ENCODE peak calls at places on chromosomes 2 and 18, in four cellular contexts. One of them, this sample, is unnamed.
A peak's percentile ranks its signal among the peaks of the same experiment; 100 is the strongest.

GRCh38 chr2:97011977-97012569 is 25.7 kb upstream of the FAM178B start:
- DNase-seq in K562: no peak
- DNase-seq in HepG2: peak; percentile 60
- DNase-seq in A549: peak; percentile 5
- DNase-seq in this sample: no peak

GRCh38 chr2:14340703-14341102 is 291.8 kb upstream of the LRATD1 start:
- DNase-seq in K562: no peak
- DNase-seq in A549: no peak
- DNase-seq in HepG2: no peak
- DNase-seq in this sample: no peak

GRCh38 chr2:8257502-8257901 is 424.4 kb upstream of the ID2 start:
- DNase-seq in K562: no peak
- DNase-seq in A549: no peak
- DNase-seq in HepG2: no peak
- DNase-seq in this sample: no peak

GRCh38 chr18:79048245-79048632 is 21.0 kb upstream of the ATP9B start:
- DNase-seq in K562: no peak
- DNase-seq in HepG2: no peak
- DNase-seq in A549: no peak
- DNase-seq in this sample: no peak

GRCh38 chr2:85774126-85774978 is 20.6 kb downstream of the ATOH8 start:
- DNase-seq in HepG2: no peak
- DNase-seq in A549: no peak
- DNase-seq in K562: no peak
- DNase-seq in this sample: no peak

GRCh38 chr2:85137131-85137530 is 3.9 kb downstream of the TCF7L1 start:
- DNase-seq in HepG2: no peak
- DNase-seq in A549: no peak
- DNase-seq in K562: no peak
- DNase-seq in this sample: no peak

GRCh38 chr2:74045454-74045853 is 60.7 kb downstream of the TET3 start:
- DNase-seq in K562: no peak
- DNase-seq in A549: no peak
- DNase-seq in HepG2: no peak
- DNase-seq in this sample: no peak

GRCh38 chr18:44569391-44570055 is 111.2 kb upstream of the SETBP1 start:
- DNase-seq in A549: no peak
- DNase-seq in K562: no peak
- DNase-seq in HepG2: no peak
- DNase-seq in this sample: no peak

GRCh38 chr2:239768031-239768800 is 256.9 kb downstream of the NDUFA10 start:
- DNase-seq in K562: no peak
- DNase-seq in A549: no peak
- DNase-seq in HepG2: no peak
- DNase-seq in this sample: no peak

GRCh38 chr2:195498176-195498575 is 158.8 kb upstream of the SLC39A10 start:
- DNase-seq in A549: no peak
- DNase-seq in HepG2: peak; percentile 50
- DNase-seq in K562: no peak
- DNase-seq in this sample: peak; percentile 50

GRCh38 chr2:137865954-137866540 is 98.2 kb upstream of the HNMT start:
- DNase-seq in HepG2: peak; percentile 77
- DNase-seq in A549: peak; percentile 5
- DNase-seq in K562: peak; percentile 55
- DNase-seq in this sample: peak; percentile 73

GRCh38 chr18:50734886-50735285 is 84.9 kb downstream of the MRO start:
- DNase-seq in HepG2: no peak
- DNase-seq in K562: no peak
- DNase-seq in A549: no peak
- DNase-seq in this sample: no peak

GRCh38 chr2:109128048-109128465 is 948 bp upstream of the SH3RF3 start:
- DNase-seq in K562: peak; percentile 76
- DNase-seq in A549: peak; percentile 82
- DNase-seq in HepG2: peak; percentile 47
- DNase-seq in this sample: peak; percentile 86

GRCh38 chr18:25862881-25863600 is 227.4 kb downstream of the SS18 start:
- DNase-seq in A549: no peak
- DNase-seq in HepG2: no peak
- DNase-seq in K562: no peak
- DNase-seq in this sample: no peak

GRCh38 chr2:14306268-14306950 is 326.1 kb upstream of the LRATD1 start:
- DNase-seq in A549: no peak
- DNase-seq in HepG2: no peak
- DNase-seq in K562: no peak
- DNase-seq in this sample: no peak

GRCh38 chr2:65514555-65515195 is 82.3 kb upstream of the SPRED2 start:
- DNase-seq in HepG2: no peak
- DNase-seq in A549: no peak
- DNase-seq in K562: no peak
- DNase-seq in this sample: no peak

GRCh38 chr2:234268314-234268713 is 217.8 kb downstream of the SPP2 start:
- DNase-seq in A549: no peak
- DNase-seq in HepG2: no peak
- DNase-seq in K562: no peak
- DNase-seq in this sample: no peak

GRCh38 chr2:222318712-222319575 is 20.1 kb upstream of the PAX3 start:
- DNase-seq in K562: no peak
- DNase-seq in A549: no peak
- DNase-seq in HepG2: no peak
- DNase-seq in this sample: peak; percentile 32

GRCh38 chr2:172556284-172557033 is 569 bp downstream of the PDK1 start:
- DNase-seq in HepG2: peak; percentile 48
- DNase-seq in A549: peak; percentile 13
- DNase-seq in K562: peak; percentile 76
- DNase-seq in this sample: peak; percentile 78

GRCh38 chr2:234375481-234375880 is 121.4 kb downstream of the ARL4C start:
- DNase-seq in A549: no peak
- DNase-seq in HepG2: no peak
- DNase-seq in K562: no peak
- DNase-seq in this sample: no peak

GRCh38 chr18:24153397-24153796 is 14.5 kb downstream of the CABYR start:
- DNase-seq in A549: no peak
- DNase-seq in HepG2: no peak
- DNase-seq in K562: no peak
- DNase-seq in this sample: no peak

GRCh38 chr2:12554235-12555011 is 162.3 kb upstream of the TRIB2 start:
- DNase-seq in A549: no peak
- DNase-seq in HepG2: no peak
- DNase-seq in K562: no peak
- DNase-seq in this sample: no peak

GRCh38 chr18:7523772-7524171 is 43.3 kb upstream of the PTPRM start:
- DNase-seq in HepG2: no peak
- DNase-seq in K562: no peak
- DNase-seq in A549: no peak
- DNase-seq in this sample: no peak

GRCh38 chr2:53131416-53131815 is 636.2 kb upstream of the CHAC2 start:
- DNase-seq in A549: peak; percentile 2
- DNase-seq in HepG2: no peak
- DNase-seq in K562: no peak
- DNase-seq in this sample: no peak

GRCh38 chr2:219571311-219572236 is at the start of gene OBSL1:
- DNase-seq in K562: peak; percentile 85
- DNase-seq in A549: peak; percentile 52
- DNase-seq in HepG2: peak; percentile 90
- DNase-seq in this sample: peak; percentile 88

GRCh38 chr2:36355157-36355889 is at the start of gene CRIM1:
- DNase-seq in K562: no peak
- DNase-seq in A549: peak; percentile 70
- DNase-seq in HepG2: peak; percentile 79
- DNase-seq in this sample: peak; percentile 82

GRCh38 chr2:140988597-140988996 is 1142.2 kb downstream of the LRP1B start:
- DNase-seq in K562: no peak
- DNase-seq in A549: no peak
- DNase-seq in HepG2: no peak
- DNase-seq in this sample: no peak

GRCh38 chr2:101190753-101191516 is 39.8 kb upstream of the TBC1D8 start:
- DNase-seq in K562: no peak
- DNase-seq in HepG2: no peak
- DNase-seq in A549: no peak
- DNase-seq in this sample: no peak

GRCh38 chr2:174605687-174606086 is 8.1 kb upstream of the WIPF1 start:
- DNase-seq in K562: no peak
- DNase-seq in HepG2: no peak
- DNase-seq in A549: peak; percentile 26
- DNase-seq in this sample: no peak

GRCh38 chr2:20444113-20444992 is 2.5 kb upstream of the RHOB start:
- DNase-seq in A549: no peak
- DNase-seq in HepG2: no peak
- DNase-seq in K562: no peak
- DNase-seq in this sample: no peak

GRCh38 chr2:207403950-207404349 is 125.8 kb upstream of the CREB1 start:
- DNase-seq in HepG2: no peak
- DNase-seq in A549: no peak
- DNase-seq in K562: no peak
- DNase-seq in this sample: no peak

GRCh38 chr2:41735446-41735845 is 312.4 kb upstream of the PKDCC start:
- DNase-seq in A549: no peak
- DNase-seq in HepG2: no peak
- DNase-seq in K562: no peak
- DNase-seq in this sample: no peak

DNA sequence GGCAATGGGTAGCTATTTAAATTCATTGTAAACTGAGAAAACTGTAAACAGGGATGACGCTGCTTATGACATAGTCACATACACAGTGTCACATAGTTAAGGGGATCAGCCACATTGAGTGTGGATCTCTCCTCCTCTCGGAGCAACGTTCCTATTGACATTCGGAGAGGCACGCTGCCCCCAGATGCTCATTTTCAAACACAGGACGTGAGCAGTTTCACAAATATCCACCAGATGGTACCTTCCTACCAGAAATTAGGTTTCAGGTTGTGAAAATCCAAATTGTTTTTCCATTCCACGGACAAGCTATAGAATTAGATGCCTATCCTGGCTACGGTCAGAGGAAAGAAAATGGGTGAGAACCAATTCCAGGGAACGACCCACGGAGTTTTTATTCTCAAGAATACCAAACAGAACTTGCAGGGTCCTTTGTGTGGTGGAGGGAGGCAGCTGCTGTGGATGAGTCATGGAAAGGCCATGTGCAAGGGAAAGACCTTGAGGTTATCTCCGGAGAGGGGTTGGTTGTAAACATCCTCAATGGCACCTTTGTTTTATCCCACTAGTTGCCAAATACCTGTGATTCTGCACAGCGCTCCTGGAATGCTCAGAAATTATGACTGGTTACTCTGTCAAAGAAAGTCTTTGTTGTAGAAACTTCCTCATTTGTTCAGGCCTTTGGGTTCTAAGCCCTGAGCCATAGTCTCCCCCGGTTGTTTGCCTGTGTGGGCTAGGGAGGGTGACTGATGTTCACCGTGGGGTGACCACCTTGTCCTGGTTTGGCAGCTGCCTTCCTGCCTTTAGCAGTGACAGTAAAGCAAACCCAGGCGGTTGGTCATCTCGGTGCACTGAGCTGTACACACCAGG is 88.0 kb downstream of the ACTR3 start:
- DNase-seq in A549: no peak
- DNase-seq in K562: no peak
- DNase-seq in HepG2: peak; percentile 100
- DNase-seq in this sample: no peak
- TF ChIP-seq HMGXB4 in A549: no peak
- TF ChIP-seq HMGXB4 in K562: no peak
- TF ChIP-seq HMGXB4 in HepG2: peak; percentile 71
- TF ChIP-seq HMGXB4 in this sample: no peak

DNA sequence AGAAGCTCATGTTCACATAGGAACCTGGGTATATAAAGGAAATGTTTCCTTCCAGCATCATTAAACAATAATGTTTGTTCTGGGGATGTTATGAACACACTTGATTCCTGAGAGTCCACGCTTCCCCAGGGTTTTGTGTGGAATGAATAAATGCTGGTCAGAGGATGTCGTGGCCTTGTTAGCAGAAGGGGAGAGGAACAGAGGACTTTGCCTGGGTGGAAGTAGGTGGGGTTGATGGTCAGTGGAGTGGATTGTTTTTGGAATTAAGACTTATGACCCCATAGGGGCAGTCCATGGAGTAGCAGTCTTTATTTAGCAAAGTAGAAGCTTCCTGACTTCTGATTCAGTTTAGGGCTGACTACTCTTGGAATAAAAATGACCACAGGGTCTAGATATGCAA is 139.6 kb downstream of the MYO1B start:
- DNase-seq in A549: no peak
- DNase-seq in K562: no peak
- DNase-seq in HepG2: no peak
- DNase-seq in this sample: no peak
- TF ChIP-seq HMGXB4 in A549: no peak
- TF ChIP-seq HMGXB4 in K562: no peak
- TF ChIP-seq HMGXB4 in HepG2: no peak
- TF ChIP-seq HMGXB4 in this sample: no peak

GRCh38 chr2:233247744-233248143 is 3.7 kb upstream of the ATG16L1 start:
- DNase-seq in HepG2: peak; percentile 61
- DNase-seq in A549: peak; percentile 61
- DNase-seq in K562: no peak
- DNase-seq in this sample: no peak
- TF ChIP-seq HMGXB4 in HepG2: no peak
- TF ChIP-seq HMGXB4 in A549: no peak
- TF ChIP-seq HMGXB4 in K562: no peak
- TF ChIP-seq HMGXB4 in this sample: no peak

GRCh38 chr2:98632351-98632750 is 24.0 kb downstream of the UNC50 start:
- DNase-seq in K562: no peak
- DNase-seq in HepG2: no peak
- DNase-seq in A549: no peak
- DNase-seq in this sample: no peak

GRCh38 chr2:98634406-98635092 is 26.2 kb downstream of the UNC50 start:
- DNase-seq in HepG2: peak; percentile 14
- DNase-seq in A549: peak; percentile 3
- DNase-seq in K562: peak; percentile 34
- DNase-seq in this sample: peak; percentile 72

DNA sequence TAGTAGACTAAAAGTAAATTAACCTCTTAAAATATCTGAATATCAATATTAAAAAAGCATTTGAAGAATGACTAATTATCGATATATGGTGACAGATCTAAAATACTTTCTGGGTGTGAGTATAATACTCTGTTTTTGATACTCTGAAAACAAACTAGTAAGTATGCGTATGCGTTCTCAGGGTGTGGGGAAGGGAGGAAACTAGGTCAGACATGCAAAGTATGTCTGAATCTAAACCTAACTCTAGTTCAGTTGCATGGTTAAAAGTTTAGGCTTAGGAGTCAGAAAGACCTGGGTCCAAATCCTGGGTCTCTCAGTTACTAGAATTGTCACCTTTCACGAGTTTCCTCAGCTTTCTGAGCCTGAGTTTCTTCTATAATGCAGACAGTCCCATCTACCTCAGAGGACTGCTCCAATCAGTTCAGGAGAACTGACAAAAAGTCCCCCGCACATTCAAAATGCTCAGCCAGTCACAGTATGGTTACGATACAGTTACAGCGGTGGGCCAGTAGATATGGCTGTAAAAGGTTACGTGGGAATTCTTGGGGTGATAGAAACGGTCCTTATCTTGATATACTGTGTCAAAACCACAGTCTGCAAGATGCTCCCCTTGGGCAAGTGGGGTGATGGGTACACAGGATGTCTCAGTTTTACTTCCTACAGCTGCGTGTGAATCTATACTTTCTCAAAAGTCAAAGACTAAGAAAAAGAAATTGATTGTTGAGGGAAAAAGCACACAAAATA is 29.2 kb downstream of the UNC50 start:
- DNase-seq in HepG2: no peak
- DNase-seq in K562: no peak
- DNase-seq in A549: no peak
- DNase-seq in this sample: no peak
- TF ChIP-seq HMGXB4 in HepG2: no peak
- TF ChIP-seq HMGXB4 in K562: no peak
- TF ChIP-seq HMGXB4 in A549: no peak
- TF ChIP-seq HMGXB4 in this sample: no peak

This sample was measured in WTC11.